ENCODE peak calls at places on chromosomes 6 and 20, in ten cellular contexts. Y, Z, O, S, F, A, Q, K, X and B are unnamed samples.

GRCh38 chr6:170269151-170269872 is 21.6 kb downstream of the DLL1 start:
- DNase-seq in Y (no peak), F (no peak), S (no peak), Q (no peak), Z (peak; percentile 61), A (no peak), X (no peak), K (peak; percentile 50), O (no peak), B (no peak)

GRCh38 chr6:168823397-168824020 is 382.5 kb downstream of the SMOC2 start:
- DNase-seq in F (no peak), X (no peak), Q (no peak), Y (no peak), Z (no peak), A (no peak), K (no peak), S (no peak), O (no peak), B (no peak)

GRCh38 chr20:4164246-4164645 is 148.9 kb upstream of the RNF24 start:
- DNase-seq in Y (no peak), F (no peak), S (no peak), Z (no peak), K (no peak), O (peak; percentile 15), X (no peak), A (no peak), Q (no peak), B (no peak)

GRCh38 chr6:111872521-111873177 is 603 bp downstream of the FYN start:
- DNase-seq in Z (peak; percentile 34), K (no peak), Y (no peak), Q (no peak), A (peak; percentile 19), X (no peak), S (no peak), F (no peak), O (peak; percentile 89), B (no peak)

GRCh38 chr6:1016329-1017302 is 295.3 kb upstream of the FOXQ1 start:
- DNase-seq in Y (no peak), X (no peak), O (no peak), A (no peak), K (no peak), Q (no peak), Z (no peak), S (no peak), F (no peak), B (no peak)

GRCh38 chr6:40743226-40743625 is 156.1 kb upstream of the LRFN2 start:
- DNase-seq in A (peak; percentile 38), Z (no peak), Y (no peak), Q (no peak), F (no peak), K (no peak), S (no peak), X (no peak), O (no peak), B (no peak)

GRCh38 chr6:56808871-56809359 is 146.0 kb upstream of the BEND6 start:
- DNase-seq in Y (no peak), O (no peak), Z (no peak), S (no peak), A (no peak), F (no peak), K (no peak), X (no peak), Q (no peak), B (no peak)

GRCh38 chr6:105431226-105431625 is 28.3 kb upstream of the PREP start:
- DNase-seq in X (no peak), Q (no peak), S (no peak), A (peak; percentile 57), Z (no peak), F (peak; percentile 40), K (no peak), O (no peak), Y (peak; percentile 20), B (no peak)

GRCh38 chr6:138909511-138909910 is 78.5 kb downstream of the REPS1 start:
- DNase-seq in A (no peak), S (no peak), X (no peak), Q (no peak), K (no peak), F (no peak), O (no peak), Y (no peak), Z (no peak), B (no peak)

GRCh38 chr20:29878281-29878741 is 1379.2 kb upstream of the DEFB115 start:
- DNase-seq in Y (no peak), X (no peak), A (peak; percentile 91), F (peak; percentile 54), Q (no peak), O (peak; percentile 77), Z (peak; percentile 9), S (peak; percentile 26), K (no peak), B (no peak)

GRCh38 chr6:18343741-18344140 is 43.4 kb upstream of the RNF144B start:
- DNase-seq in Q (no peak), F (no peak), X (no peak), K (no peak), S (no peak), Y (no peak), A (no peak), Z (no peak), O (no peak), B (no peak)

GRCh38 chr6:137717074-137718073 is 149.7 kb upstream of the TNFAIP3 start:
- DNase-seq in Z (no peak), O (no peak), Y (no peak), A (no peak), X (no peak), F (no peak), K (no peak), Q (no peak), S (no peak), B (no peak)

GRCh38 chr6:55705381-55705780 is 126.4 kb upstream of the HMGCLL1 start:
- DNase-seq in F (no peak), Y (no peak), Z (no peak), S (no peak), O (no peak), X (no peak), K (no peak), A (no peak), Q (no peak), B (no peak)

GRCh38 chr6:8539446-8539845 is 104.1 kb upstream of the SLC35B3 start:
- DNase-seq in Z (no peak), K (no peak), S (no peak), F (peak; percentile 28), X (no peak), Q (no peak), Y (no peak), O (no peak), A (peak; percentile 2), B (no peak)

GRCh38 chr6:35668708-35669440 is 19.8 kb downstream of the FKBP5 start:
- DNase-seq in Z (no peak), F (no peak), Q (no peak), O (no peak), Y (no peak), K (no peak), S (no peak), X (no peak), A (no peak), B (no peak)

GRCh38 chr20:22489614-22490286 is 94.6 kb downstream of the FOXA2 start:
- DNase-seq in O (no peak), Y (no peak), Q (no peak), X (no peak), S (peak; percentile 61), K (no peak), A (no peak), Z (no peak), F (peak; percentile 50), B (no peak)

GRCh38 chr20:54056762-54057639 is 13.4 kb downstream of the BCAS1 start:
- DNase-seq in Y (no peak), Q (no peak), A (no peak), K (no peak), F (no peak), S (no peak), X (no peak), O (no peak), Z (no peak), B (no peak)
- TF ChIP-seq CTCF in Y (no peak), Q (peak; percentile 11), A (no peak), K (no peak), F (no peak), S (no peak), X (peak; percentile 2), O (no peak), Z (no peak), B (no peak)

DNA sequence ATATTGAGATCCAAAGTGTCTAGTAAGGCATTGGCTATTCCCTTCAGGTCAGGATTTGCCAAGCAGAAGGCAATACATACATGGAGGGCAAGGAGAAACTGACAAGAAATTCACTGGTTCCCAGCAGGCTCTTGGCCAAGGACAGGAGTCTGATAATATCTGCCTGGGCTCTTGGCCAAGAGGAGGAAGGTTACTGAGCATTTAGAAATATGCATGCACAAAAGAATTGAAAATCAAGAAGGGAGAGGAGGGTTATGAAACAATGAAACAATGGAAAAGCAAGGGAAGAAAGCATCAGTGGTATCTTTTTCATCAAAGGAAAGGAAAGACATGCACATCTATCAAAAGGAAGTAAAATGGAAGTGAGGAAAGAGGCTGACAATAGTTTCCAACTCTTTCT is 42.4 kb downstream of the ARHGAP18 start:
- DNase-seq in F (no peak), X (no peak), S (peak; percentile 52), Y (no peak), K (peak; percentile 49), Q (no peak), Z (no peak), A (peak; percentile 78), O (no peak), B (no peak)
- TF ChIP-seq POLR2AphosphoS5 in F (no peak), X (no peak), S (no peak), Y (no peak), K (peak; percentile 19), Q (no peak), Z (no peak), A (no peak), O (no peak), B (no peak)

DNA sequence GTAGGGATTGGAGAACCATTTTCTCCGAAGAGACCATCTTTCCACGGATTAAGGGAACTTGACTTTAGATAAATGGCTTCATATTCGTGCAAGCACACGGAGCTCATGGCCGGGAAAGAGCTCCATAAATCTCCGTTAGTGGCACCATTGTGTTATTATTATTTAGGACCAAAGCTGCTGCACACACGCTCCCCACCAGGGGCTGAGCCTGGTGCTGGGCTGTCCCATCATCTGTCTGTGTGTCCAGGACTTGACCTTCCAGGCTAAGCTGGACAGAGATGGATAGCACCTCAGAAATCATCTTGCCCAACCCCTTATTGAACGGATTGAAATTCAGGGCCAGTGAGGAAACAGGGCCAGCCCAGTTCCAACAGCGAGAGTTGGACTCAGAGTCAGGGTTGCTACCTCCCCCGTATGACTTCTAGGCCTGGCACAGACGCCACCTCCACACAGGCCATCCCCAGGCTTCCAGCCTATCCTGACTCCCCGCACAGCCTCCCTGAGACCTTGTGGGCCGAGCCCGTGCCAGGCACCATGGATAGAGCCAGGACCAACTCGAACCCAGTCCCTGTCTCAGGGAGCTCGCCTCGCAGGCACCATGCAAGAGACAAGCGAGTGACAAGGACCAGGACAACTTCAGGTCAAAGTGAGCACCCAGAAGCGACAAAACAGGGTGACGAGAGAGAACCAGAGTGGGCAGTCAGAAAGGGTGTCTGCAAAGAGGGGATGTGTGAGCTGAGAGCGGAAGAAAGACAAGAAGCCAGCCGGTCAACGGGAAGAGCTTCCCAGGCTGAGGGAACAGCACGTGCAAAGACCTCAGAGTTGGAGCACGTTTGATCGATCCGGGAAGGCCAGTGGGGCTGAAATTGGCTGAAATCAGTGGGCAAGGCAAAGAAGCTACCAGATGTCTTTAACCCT is 45.4 kb downstream of the KIAA1755 start:
- DNase-seq in O (peak; percentile 52), K (no peak), Q (no peak), A (no peak), S (no peak), Z (no peak), Y (no peak), F (no peak), X (no peak), B (no peak)
- TF ChIP-seq CTCF in O (no peak), K (no peak), Q (no peak), A (peak; percentile 42), S (no peak), Z (no peak), Y (no peak), F (no peak), X (peak; percentile 13), B (no peak)

GRCh38 chr6:119259027-119259426 is 90.5 kb downstream of the MAN1A1 start:
- DNase-seq in A (peak; percentile 64), K (no peak), F (peak; percentile 83), Q (no peak), X (no peak), Z (no peak), S (no peak), Y (no peak), O (no peak), B (no peak)
- TF ChIP-seq POLR2AphosphoS5 in A (no peak), K (no peak), F (peak; percentile 19), Q (no peak), X (no peak), Z (no peak), S (peak; percentile 20), Y (no peak), O (no peak), B (no peak)